ENCODE peak calls at places on chromosome 1, in four cellular contexts. X is mammary epithelial cell, M is H9, I is IMR-90. T is an unnamed sample.

GRCh38 chr1:63032171-63032570 is 248.2 kb downstream of the ATG4C start:
- DNase-seq in X (no peak), M (no peak), I (no peak), T (no peak)

GRCh38 chr1:9078035-9078948 is 8.9 kb upstream of the SLC2A5 start:
- DNase-seq in X (peak), M (no peak), I (peak), T (no peak)

GRCh38 chr1:167819849-167820683 is 93.9 kb downstream of the ADCY10 start:
- DNase-seq in X (peak), M (peak), I (peak), T (peak)

GRCh38 chr1:173411835-173412742 is 65.0 kb upstream of the PRDX6 start:
- DNase-seq in X (no peak), M (no peak), I (peak), T (no peak)

GRCh38 chr1:222464841-222465210 is 83.1 kb downstream of the HHIPL2 start:
- DNase-seq in X (no peak), M (peak), I (peak), T (no peak)

GRCh38 chr1:23745515-23745914 is 2.2 kb downstream of the ELOA start:
- DNase-seq in X (peak), M (no peak), I (peak), T (peak)

GRCh38 chr1:18480315-18481189 is at the start of gene KLHDC7A:
- DNase-seq in X (peak), M (peak), I (no peak), T (no peak)

GRCh38 chr1:26820784-26821269 is 5.7 kb upstream of the ZDHHC18 start:
- DNase-seq in X (no peak), M (no peak), I (no peak), T (no peak)

GRCh38 chr1:2592672-2593071 is 6.1 kb downstream of the PRXL2B start:
- DNase-seq in X (no peak), M (no peak), I (no peak), T (no peak)

GRCh38 chr1:170881268-170882265 is 53.8 kb upstream of the MROH9 start:
- DNase-seq in X (peak), M (no peak), I (peak), T (no peak)

GRCh38 chr1:212089560-212090163 is 54.1 kb downstream of the DTL start:
- DNase-seq in X (no peak), M (no peak), I (no peak), T (no peak)

GRCh38 chr1:96971849-96972602 is 250.4 kb downstream of the PTBP2 start:
- DNase-seq in X (no peak), M (no peak), I (peak), T (no peak)

GRCh38 chr1:31400393-31400792 is 12.6 kb upstream of the SERINC2 start:
- DNase-seq in X (peak), M (no peak), I (peak), T (peak)

GRCh38 chr1:81666586-81666985 is 134.1 kb upstream of the ADGRL2 start:
- DNase-seq in X (no peak), M (no peak), I (peak), T (no peak)

GRCh38 chr1:43952731-43953350 is 6.1 kb downstream of the IPO13 start:
- DNase-seq in X (no peak), M (peak), I (no peak), T (no peak)

GRCh38 chr1:244863491-244864252 is 671 bp downstream of the HNRNPU start:
- DNase-seq in X (no peak), M (no peak), I (no peak), T (peak)

GRCh38 chr1:15155760-15156743 is 2.5 kb downstream of the TMEM51 start:
- DNase-seq in X (no peak), M (no peak), I (no peak), T (no peak)

GRCh38 chr1:30750751-30751291 is 6.8 kb downstream of the LAPTM5 start:
- DNase-seq in X (no peak), M (no peak), I (no peak), T (no peak)

GRCh38 chr1:27630859-27631491 is 4.0 kb downstream of the FGR start:
- DNase-seq in X (no peak), M (no peak), I (no peak), T (no peak)

GRCh38 chr1:92820024-92820423 is 11.8 kb upstream of the RPL5 start:
- DNase-seq in X (no peak), M (no peak), I (peak), T (peak)

GRCh38 chr1:162538815-162539431 is 22.6 kb upstream of the UAP1 start:
- DNase-seq in X (peak), M (no peak), I (peak), T (peak)

GRCh38 chr1:19138958-19139581 is 71.0 kb downstream of the UBR4 start:
- DNase-seq in X (no peak), M (no peak), I (no peak), T (no peak)

GRCh38 chr1:155514582-155515187 is 47.9 kb downstream of the ASH1L start:
- DNase-seq in X (no peak), M (no peak), I (no peak), T (no peak)

GRCh38 chr1:57195436-57195941 is 228.4 kb downstream of the DAB1 start:
- DNase-seq in X (no peak), M (no peak), I (no peak), T (no peak)

GRCh38 chr1:202569393-202570322 is 140.6 kb downstream of the SYT2 start:
- DNase-seq in X (peak), M (no peak), I (no peak), T (no peak)

DNA sequence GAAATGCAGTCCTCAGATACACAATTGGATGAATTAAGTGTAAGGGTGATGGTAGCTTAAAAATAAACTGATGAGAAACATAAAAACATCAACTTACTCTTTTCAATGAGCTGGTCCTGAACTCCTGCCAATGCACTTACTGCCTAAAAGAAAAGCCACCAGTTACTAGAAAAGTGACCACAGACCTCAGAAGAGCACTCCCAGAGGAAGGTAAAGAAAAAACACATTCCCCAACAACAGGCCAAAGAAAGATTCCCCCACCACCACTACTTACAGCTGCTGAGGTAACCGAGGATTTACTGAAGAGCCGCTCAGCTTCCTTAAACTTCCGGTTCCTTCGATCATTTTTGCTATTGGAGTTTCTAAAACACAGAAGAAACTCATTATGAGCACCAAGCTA is 5.4 kb downstream of the MEAF6 start:
- DNase-seq in X (peak), M (no peak), I (peak), T (no peak)
- TF ChIP-seq CTCF in X (peak), M (peak), I (peak), T (peak)

GRCh38 chr1:229714964-229715603 is 89.0 kb downstream of the URB2 start:
- DNase-seq in X (peak), M (peak), I (peak), T (peak)
- TF ChIP-seq CTCF in X (peak), M (peak), I (peak), T (peak)

GRCh38 chr1:152143147-152143845 is 15.7 kb downstream of the RPTN start:
- DNase-seq in X (no peak), M (no peak), I (no peak), T (peak)

GRCh38 chr1:152148051-152148450 is 11.0 kb downstream of the RPTN start:
- DNase-seq in X (no peak), M (no peak), I (no peak), T (no peak)

GRCh38 chr1:152145789-152146188 is 13.2 kb downstream of the RPTN start:
- DNase-seq in X (no peak), M (no peak), I (no peak), T (no peak)

DNA sequence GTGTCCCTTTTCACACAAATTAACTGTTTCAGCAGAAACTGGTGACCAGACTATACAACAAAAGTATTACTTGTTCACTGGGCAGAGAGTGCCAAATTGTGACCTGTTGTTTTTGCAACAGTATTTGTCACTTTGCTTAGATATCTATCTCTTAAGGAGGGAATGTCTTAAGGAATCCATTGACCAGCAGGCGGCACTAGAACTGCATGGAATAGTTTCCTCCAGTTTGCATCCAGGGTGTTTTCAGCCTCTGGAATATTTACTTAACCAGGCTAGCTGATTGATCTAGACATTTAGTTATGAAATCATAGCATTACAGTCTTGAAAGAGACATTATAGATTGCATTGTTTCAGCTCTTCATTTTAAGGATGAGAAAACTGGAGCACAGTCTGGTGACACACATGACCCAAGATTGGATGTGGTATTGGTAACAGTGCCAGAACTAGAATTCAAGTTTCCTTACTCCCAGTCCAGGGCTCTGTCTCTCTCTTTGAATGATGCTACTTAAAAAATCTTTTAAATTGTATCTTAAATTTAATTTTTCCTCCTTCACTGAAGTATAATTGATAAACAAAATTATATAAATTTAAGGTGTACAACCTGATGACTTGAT is 16.9 kb downstream of the RPTN start:
- DNase-seq in X (peak), M (peak), I (peak), T (peak)
- TF ChIP-seq CTCF in X (peak), M (peak), I (peak), T (peak)

GRCh38 chr1:98048234-98048633 is 127.4 kb upstream of the DPYD start:
- DNase-seq in X (peak), M (peak), I (peak), T (peak)

GRCh38 chr1:98054367-98054701 is 133.5 kb upstream of the DPYD start:
- DNase-seq in X (no peak), M (no peak), I (no peak), T (no peak)

GRCh38 chr1:98053471-98054366 is 132.9 kb upstream of the DPYD start:
- DNase-seq in X (peak), M (peak), I (peak), T (peak)

GRCh38 chr1:98049370-98050115 is 128.7 kb upstream of the DPYD start:
- DNase-seq in X (no peak), M (peak), I (peak), T (no peak)

GRCh38 chr1:98051065-98051675 is 130.3 kb upstream of the DPYD start:
- DNase-seq in X (peak), M (peak), I (peak), T (no peak)
- TF ChIP-seq CTCF in X (peak), M (peak), I (peak), T (peak)

DNA sequence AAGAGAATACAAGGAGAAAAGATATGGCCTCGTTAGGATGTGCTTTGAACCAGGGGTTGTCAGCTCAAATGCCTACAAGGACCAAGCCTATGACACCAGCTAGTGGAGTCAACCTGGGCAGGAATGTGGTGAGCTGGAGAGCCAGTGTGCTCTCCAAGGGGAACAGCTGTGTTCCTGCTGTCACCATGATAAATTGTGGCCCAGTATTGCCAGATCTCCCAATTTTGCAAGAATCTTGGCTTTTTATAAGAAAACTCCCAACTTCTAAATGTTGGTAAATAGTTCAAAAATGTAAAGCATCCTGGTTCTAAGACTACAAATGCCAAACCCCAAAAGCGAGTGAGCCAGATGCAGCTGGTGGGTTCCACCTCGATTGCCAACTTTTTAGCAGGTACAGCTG is 391.1 kb downstream of the PLPP3 start:
- DNase-seq in X (no peak), M (no peak), I (no peak), T (no peak)
- TF ChIP-seq CTCF in X (no peak), M (no peak), I (no peak), T (no peak)

DNA sequence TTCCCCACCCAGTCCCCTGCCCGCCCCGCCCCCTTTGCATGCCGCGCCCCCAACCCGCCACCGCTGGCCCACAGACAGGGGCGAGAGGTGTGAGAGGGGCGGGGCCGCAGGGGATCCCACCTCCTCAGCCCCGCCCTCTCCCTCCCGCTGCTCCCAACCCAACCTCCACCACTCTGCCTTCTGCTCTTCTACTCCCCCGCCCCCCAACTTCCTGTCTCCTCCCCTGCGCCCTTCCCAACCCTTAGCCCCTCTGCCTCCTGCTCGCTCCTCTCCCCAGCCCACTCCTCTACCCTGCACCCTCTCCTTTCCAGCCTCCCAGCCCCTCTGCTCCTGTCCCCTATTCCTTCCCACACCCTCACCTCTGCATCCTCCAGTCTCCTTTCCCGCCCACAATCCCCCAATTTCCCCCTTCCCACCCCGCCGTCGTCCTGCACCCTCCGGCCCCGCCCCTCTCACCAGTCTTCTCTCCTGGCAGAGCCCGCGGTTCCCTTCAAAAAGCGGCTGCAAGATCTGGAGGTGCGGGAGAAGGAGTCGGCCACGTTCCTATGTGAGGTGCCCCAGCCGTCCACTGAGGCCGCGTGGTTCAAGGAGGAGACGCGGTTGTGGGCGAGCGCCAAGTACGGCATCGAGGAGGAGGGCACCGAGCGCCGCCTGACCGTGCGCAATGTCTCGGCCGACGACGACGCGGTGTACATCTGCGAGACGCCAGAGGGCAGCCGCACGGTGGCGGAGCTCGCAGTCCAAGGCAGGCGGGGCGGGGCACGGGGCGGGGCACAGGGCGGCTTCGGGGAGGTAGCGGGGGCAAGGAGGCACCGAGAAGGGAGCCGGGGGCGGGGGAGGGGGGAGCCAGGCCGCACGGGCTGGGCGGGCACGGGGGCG is 5.4 kb downstream of the OBSCN start:
- DNase-seq in X (peak), M (peak), I (peak), T (peak)
- TF ChIP-seq CTCF in X (peak), M (peak), I (peak), T (peak)

GRCh38 chr1:145947551-145947950 is 10.3 kb downstream of the LIX1L start:
- DNase-seq in X (no peak), M (peak), I (no peak), T (no peak)
- TF ChIP-seq CTCF in X (no peak), M (no peak), I (no peak), T (no peak)

GRCh38 chr1:225342695-225343094 is 85.1 kb downstream of the LBR start:
- DNase-seq in X (no peak), M (no peak), I (no peak), T (no peak)

GRCh38 chr1:225341642-225342041 is 86.2 kb downstream of the LBR start:
- DNase-seq in X (no peak), M (no peak), I (no peak), T (peak)

GRCh38 chr1:225347123-225347683 is 80.6 kb downstream of the LBR start:
- DNase-seq in X (peak), M (no peak), I (no peak), T (peak)

GRCh38 chr1:225348400-225348799 is 79.4 kb downstream of the LBR start:
- DNase-seq in X (no peak), M (no peak), I (no peak), T (no peak)

GRCh38 chr1:225343618-225344017 is 84.2 kb downstream of the LBR start:
- DNase-seq in X (no peak), M (no peak), I (peak), T (peak)
- TF ChIP-seq CTCF in X (peak), M (peak), I (no peak), T (peak)

GRCh38 chr1:183580281-183580682 is 10.0 kb downstream of the NCF2 start:
- DNase-seq in X (no peak), M (peak), I (no peak), T (no peak)
- TF ChIP-seq CTCF in X (peak), M (peak), I (no peak), T (peak)

T was measured in foreskin keratinocyte.